ENCODE peak calls at places on chromosomes 3 and 15, in four cellular contexts. G, M, C and I are unnamed samples.

GRCh38 chr15:75063338-75063737 is 39.9 kb downstream of the PPCDC start:
- DNase-seq in G (no peak), M (no peak), C (no peak), I (no peak)

GRCh38 chr3:136750922-136751258 is 1.3 kb downstream of the STAG1 start:
- DNase-seq in G (no peak), M (no peak), C (no peak), I (no peak)

GRCh38 chr3:72950801-72951200 is 45.8 kb upstream of the PPP4R2 start:
- DNase-seq in G (no peak), M (no peak), C (no peak), I (no peak)

GRCh38 chr3:71857926-71858325 is 73.0 kb upstream of the PROK2 start:
- DNase-seq in G (no peak), M (no peak), C (no peak), I (no peak)

GRCh38 chr3:185070491-185071335 is 82.1 kb downstream of the C3orf70 start:
- DNase-seq in G (no peak), M (no peak), C (no peak), I (peak)

GRCh38 chr3:32743934-32744333 is 58.9 kb downstream of the CNOT10 start:
- DNase-seq in G (no peak), M (no peak), C (no peak), I (no peak)

GRCh38 chr3:42002790-42003189 is 40.9 kb upstream of the ULK4 start:
- DNase-seq in G (no peak), M (no peak), C (no peak), I (no peak)

GRCh38 chr15:99345832-99346462 is 94.7 kb downstream of the LRRC28 start:
- DNase-seq in G (no peak), M (no peak), C (no peak), I (no peak)

GRCh38 chr3:83902842-83903241 is 1055.9 kb upstream of the CADM2 start:
- DNase-seq in G (no peak), M (no peak), C (no peak), I (no peak)

GRCh38 chr3:53843195-53844177 is 2.7 kb downstream of the CHDH start:
- DNase-seq in G (no peak), M (no peak), C (no peak), I (no peak)

GRCh38 chr3:44712455-44713075 is at the start of gene ZNF502:
- DNase-seq in G (no peak), M (peak), C (peak), I (peak)
- TF ChIP-seq POLR2A in G (no peak), M (no peak), C (no peak), I (no peak)

DNA sequence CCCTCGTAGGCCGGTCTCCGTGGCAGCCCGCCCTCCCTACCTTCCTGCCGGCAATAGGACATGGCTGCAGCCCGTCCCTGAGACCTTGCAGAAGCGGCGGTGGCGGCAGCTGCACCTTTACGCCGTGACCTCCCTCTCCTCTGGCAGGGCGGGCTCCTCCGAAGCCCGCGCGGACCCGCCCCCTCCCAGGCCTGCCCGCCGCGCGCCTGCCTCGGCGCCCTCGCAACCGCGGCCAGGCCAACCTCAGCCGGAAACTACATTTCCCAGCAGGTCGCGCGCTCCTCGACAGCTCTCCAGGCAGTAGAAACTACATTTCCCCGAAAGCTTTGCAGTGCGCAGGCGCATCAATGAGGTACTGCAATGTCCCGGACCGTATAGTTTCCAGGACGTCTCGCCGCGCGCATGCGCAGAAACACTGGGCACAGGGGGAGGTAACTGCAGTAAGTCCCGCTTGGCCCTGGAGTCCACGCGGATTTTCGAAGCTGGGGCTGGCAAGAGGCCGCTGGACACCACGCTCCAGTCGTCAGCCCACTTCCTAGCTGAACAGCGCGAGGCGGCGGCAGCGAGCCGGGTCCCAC is at the start of the genes CHCHD4 and TMEM43:
- DNase-seq in G (peak), M (peak), C (peak), I (peak)
- TF ChIP-seq POLR2A in G (peak), M (no peak), C (no peak), I (peak)

GRCh38 chr3:58173029-58173669 is 37.6 kb downstream of the DNASE1L3 start:
- DNase-seq in G (no peak), M (no peak), C (no peak), I (no peak)
- TF ChIP-seq POLR2A in G (no peak), M (no peak), C (no peak), I (no peak)

DNA sequence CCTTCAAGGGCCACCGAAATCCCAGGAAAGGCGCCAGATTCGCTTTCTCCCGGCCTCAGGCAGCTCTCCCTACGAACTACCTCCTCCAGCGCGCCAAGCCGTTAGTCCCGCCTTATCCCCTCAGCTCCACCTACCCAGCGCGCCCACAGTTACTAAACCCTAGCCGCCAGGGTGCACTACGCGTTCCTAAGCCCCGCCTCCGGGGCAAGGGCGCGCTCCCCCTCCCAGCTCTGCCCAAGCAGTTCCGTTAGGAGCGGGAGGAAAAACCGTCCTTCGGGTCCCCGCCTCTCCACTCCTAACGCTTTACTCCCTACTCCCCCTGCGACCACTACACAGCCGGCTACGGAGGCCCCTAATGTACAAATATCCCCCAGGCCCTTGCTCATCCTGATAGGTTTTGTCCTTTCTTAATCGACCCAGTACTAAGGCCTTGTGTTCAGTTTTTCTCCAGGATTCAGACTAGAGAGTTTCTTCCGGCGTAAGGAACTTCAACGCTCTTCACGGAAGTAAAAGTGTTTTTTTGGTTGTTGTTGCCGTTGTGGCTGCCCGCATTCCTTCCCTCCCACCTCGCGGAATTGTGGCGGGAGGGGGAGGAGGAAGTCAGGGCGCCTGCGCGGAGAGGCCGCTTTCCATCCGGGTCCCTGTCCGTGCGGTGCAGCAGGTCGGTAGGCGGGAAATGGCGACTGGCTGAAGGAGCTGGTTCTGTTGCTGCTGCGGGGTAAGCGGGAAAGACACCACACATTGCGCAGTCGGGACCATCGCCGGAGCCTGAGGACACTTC is at the start of gene CTDSPL2:
- DNase-seq in G (peak), M (peak), C (peak), I (peak)
- TF ChIP-seq POLR2A in G (no peak), M (peak), C (no peak), I (peak)

GRCh38 chr3:93981649-93982048 is 1.7 kb downstream of the ARL13B start:
- DNase-seq in G (no peak), M (no peak), C (no peak), I (no peak)

GRCh38 chr3:93983408-93983807 is 3.5 kb downstream of the ARL13B start:
- DNase-seq in G (no peak), M (no peak), C (no peak), I (no peak)

GRCh38 chr3:93984618-93985017 is 4.7 kb downstream of the ARL13B start:
- DNase-seq in G (no peak), M (no peak), C (no peak), I (no peak)

DNA sequence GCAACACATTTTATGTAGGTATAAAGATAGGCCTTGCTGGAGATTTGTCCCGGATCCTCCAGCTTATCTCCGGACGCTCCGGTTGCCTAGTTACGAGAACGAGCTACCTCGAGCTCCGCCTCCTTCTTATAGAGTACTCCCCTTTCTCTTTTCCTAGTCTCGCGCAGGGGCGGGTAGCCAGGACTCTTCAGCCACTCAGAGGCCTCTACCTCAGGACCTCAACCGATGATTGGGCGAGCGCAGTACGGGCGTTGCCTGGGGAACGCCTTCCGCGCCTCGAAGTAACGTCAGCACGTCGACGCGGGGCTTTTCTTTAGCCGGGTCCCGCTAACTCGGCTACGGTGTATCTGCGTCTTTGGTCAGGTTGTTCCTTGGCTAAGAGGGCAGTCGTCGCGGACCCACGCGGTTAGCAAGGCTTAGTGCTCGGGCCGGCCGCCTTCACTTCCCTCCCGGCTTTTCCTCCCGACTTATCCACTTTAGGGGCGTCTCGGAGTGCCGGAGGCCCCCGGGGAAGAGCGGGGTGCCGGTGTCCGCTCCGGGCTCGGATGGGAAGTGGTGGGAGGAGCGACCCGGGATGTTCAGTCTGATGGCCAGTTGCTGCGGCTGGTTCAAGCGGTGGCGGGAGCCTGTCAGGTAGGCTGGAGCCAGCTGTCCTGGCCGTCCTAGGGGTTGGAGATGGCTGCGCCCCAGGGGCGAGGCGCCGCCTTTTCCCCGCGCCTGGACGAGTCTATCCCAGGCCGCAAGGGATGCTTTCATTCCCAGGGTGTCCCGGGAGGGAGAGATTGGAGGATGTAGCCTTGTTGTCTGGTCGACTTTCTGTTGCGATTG is at the start of gene ARL13B:
- DNase-seq in G (peak), M (peak), C (peak), I (peak)
- TF ChIP-seq POLR2A in G (peak), M (peak), C (no peak), I (peak)

GRCh38 chr3:127822166-127822835 is at the start of gene MGLL:
- DNase-seq in G (no peak), M (no peak), C (peak), I (peak)
- TF ChIP-seq POLR2A in G (no peak), M (no peak), C (no peak), I (peak)

GRCh38 chr15:40930430-40931299 is 1.5 kb downstream of the DLL4 start:
- DNase-seq in G (no peak), M (no peak), C (peak), I (no peak)

GRCh38 chr15:40928351-40928974 is 677 bp upstream of the DLL4 start:
- DNase-seq in G (no peak), M (no peak), C (peak), I (no peak)

GRCh38 chr15:40929730-40930429 is 740 bp downstream of the DLL4 start:
- DNase-seq in G (no peak), M (no peak), C (no peak), I (no peak)

GRCh38 chr15:40927497-40928346 is 1.4 kb upstream of the DLL4 start:
- DNase-seq in G (no peak), M (no peak), C (no peak), I (no peak)

GRCh38 chr15:40928975-40929729 is at the start of gene DLL4:
- DNase-seq in G (no peak), M (no peak), C (peak), I (no peak)
- TF ChIP-seq POLR2A in G (no peak), M (peak), C (no peak), I (no peak)